ENCODE peak calls at places on chromosomes 11 and 22, in four cellular contexts. One of them, this sample, is unnamed.
A peak's percentile ranks its signal among the peaks of the same experiment; 100 is the strongest.

GRCh38 chr11:126495281-126495680 is 139.8 kb downstream of the ST3GAL4 start:
- DNase-seq in ovary: no peak
- DNase-seq in Peyer's patch: no peak
- DNase-seq in right lobe of liver: no peak
- DNase-seq in this sample: no peak

GRCh38 chr22:44703269-44703870 is 1.4 kb downstream of the PRR5 start:
- DNase-seq in Peyer's patch: no peak
- DNase-seq in right lobe of liver: no peak
- DNase-seq in ovary: no peak
- DNase-seq in this sample: no peak

GRCh38 chr11:82733444-82734119 is at the start of gene FAM181B:
- DNase-seq in right lobe of liver: peak; percentile 49
- DNase-seq in ovary: peak; percentile 68
- DNase-seq in Peyer's patch: peak; percentile 48
- DNase-seq in this sample: peak; percentile 45

GRCh38 chr11:57318178-57318577 is 6.6 kb downstream of the TNKS1BP1 start:
- DNase-seq in right lobe of liver: no peak
- DNase-seq in ovary: no peak
- DNase-seq in Peyer's patch: no peak
- DNase-seq in this sample: peak; percentile 50

GRCh38 chr11:68382358-68382998 is 70.1 kb downstream of the LRP5 start:
- DNase-seq in Peyer's patch: no peak
- DNase-seq in ovary: no peak
- DNase-seq in right lobe of liver: no peak
- DNase-seq in this sample: no peak

GRCh38 chr11:13884159-13884799 is 78.2 kb upstream of the SPON1 start:
- DNase-seq in ovary: no peak
- DNase-seq in Peyer's patch: no peak
- DNase-seq in right lobe of liver: no peak
- DNase-seq in this sample: no peak

GRCh38 chr11:130671801-130672700 is 223.6 kb downstream of the ADAMTS15 start:
- DNase-seq in ovary: peak; percentile 44
- DNase-seq in right lobe of liver: no peak
- DNase-seq in Peyer's patch: peak; percentile 52
- DNase-seq in this sample: peak; percentile 87

GRCh38 chr11:6175440-6175839 is 5.3 kb upstream of the OR52B2 start:
- DNase-seq in ovary: no peak
- DNase-seq in Peyer's patch: no peak
- DNase-seq in right lobe of liver: no peak
- DNase-seq in this sample: no peak

GRCh38 chr11:61598886-61599868 is 18.3 kb upstream of the SYT7 start:
- DNase-seq in Peyer's patch: no peak
- DNase-seq in ovary: peak; percentile 68
- DNase-seq in right lobe of liver: no peak
- DNase-seq in this sample: peak; percentile 73

GRCh38 chr22:27308513-27308912 is 493.0 kb downstream of the MN1 start:
- DNase-seq in ovary: no peak
- DNase-seq in right lobe of liver: no peak
- DNase-seq in Peyer's patch: no peak
- DNase-seq in this sample: no peak

GRCh38 chr22:38733329-38734202 is 22.2 kb downstream of the SUN2 start:
- DNase-seq in right lobe of liver: peak; percentile 89
- DNase-seq in ovary: peak; percentile 87
- DNase-seq in Peyer's patch: peak; percentile 85
- DNase-seq in this sample: peak; percentile 66

GRCh38 chr22:47600791-47601400 is 838.4 kb downstream of the TBC1D22A start:
- DNase-seq in right lobe of liver: no peak
- DNase-seq in Peyer's patch: no peak
- DNase-seq in ovary: no peak
- DNase-seq in this sample: no peak

GRCh38 chr11:130937051-130937450 is 20.8 kb upstream of the SNX19 start:
- DNase-seq in Peyer's patch: no peak
- DNase-seq in right lobe of liver: no peak
- DNase-seq in ovary: no peak
- DNase-seq in this sample: no peak

GRCh38 chr11:95593101-95593500 is 196.5 kb downstream of the FAM76B start:
- DNase-seq in ovary: peak; percentile 48
- DNase-seq in right lobe of liver: peak; percentile 50
- DNase-seq in Peyer's patch: no peak
- DNase-seq in this sample: no peak

GRCh38 chr22:38944653-38945052 is 12.8 kb upstream of the APOBEC3A start:
- DNase-seq in Peyer's patch: peak; percentile 28
- DNase-seq in right lobe of liver: no peak
- DNase-seq in ovary: peak; percentile 10
- DNase-seq in this sample: no peak

GRCh38 chr22:49951001-49951677 is 9.4 kb upstream of the PIM3 start:
- DNase-seq in ovary: no peak
- DNase-seq in Peyer's patch: peak; percentile 88
- DNase-seq in right lobe of liver: no peak
- DNase-seq in this sample: no peak

GRCh38 chr11:71774603-71775222 is 58.3 kb upstream of the DEFB108B start:
- DNase-seq in Peyer's patch: no peak
- DNase-seq in ovary: no peak
- DNase-seq in right lobe of liver: no peak
- DNase-seq in this sample: no peak

GRCh38 chr22:37054078-37054440 is 2.5 kb downstream of the KCTD17 start:
- DNase-seq in Peyer's patch: no peak
- DNase-seq in right lobe of liver: peak; percentile 52
- DNase-seq in ovary: no peak
- DNase-seq in this sample: no peak

GRCh38 chr11:125084761-125085231 is 21.7 kb downstream of the SLC37A2 start:
- DNase-seq in ovary: peak; percentile 19
- DNase-seq in Peyer's patch: no peak
- DNase-seq in right lobe of liver: no peak
- DNase-seq in this sample: no peak

GRCh38 chr22:49301398-49302149 is 526.1 kb downstream of the BRD1 start:
- DNase-seq in right lobe of liver: no peak
- DNase-seq in Peyer's patch: peak; percentile 30
- DNase-seq in ovary: no peak
- DNase-seq in this sample: peak; percentile 11

GRCh38 chr11:122170815-122171475 is 54.9 kb upstream of the BLID start:
- DNase-seq in ovary: no peak
- DNase-seq in right lobe of liver: no peak
- DNase-seq in Peyer's patch: no peak
- DNase-seq in this sample: no peak
- TF ChIP-seq POLR2A in ovary: no peak
- TF ChIP-seq POLR2A in right lobe of liver: no peak
- TF ChIP-seq POLR2A in Peyer's patch: no peak
- TF ChIP-seq POLR2A in this sample: no peak

DNA sequence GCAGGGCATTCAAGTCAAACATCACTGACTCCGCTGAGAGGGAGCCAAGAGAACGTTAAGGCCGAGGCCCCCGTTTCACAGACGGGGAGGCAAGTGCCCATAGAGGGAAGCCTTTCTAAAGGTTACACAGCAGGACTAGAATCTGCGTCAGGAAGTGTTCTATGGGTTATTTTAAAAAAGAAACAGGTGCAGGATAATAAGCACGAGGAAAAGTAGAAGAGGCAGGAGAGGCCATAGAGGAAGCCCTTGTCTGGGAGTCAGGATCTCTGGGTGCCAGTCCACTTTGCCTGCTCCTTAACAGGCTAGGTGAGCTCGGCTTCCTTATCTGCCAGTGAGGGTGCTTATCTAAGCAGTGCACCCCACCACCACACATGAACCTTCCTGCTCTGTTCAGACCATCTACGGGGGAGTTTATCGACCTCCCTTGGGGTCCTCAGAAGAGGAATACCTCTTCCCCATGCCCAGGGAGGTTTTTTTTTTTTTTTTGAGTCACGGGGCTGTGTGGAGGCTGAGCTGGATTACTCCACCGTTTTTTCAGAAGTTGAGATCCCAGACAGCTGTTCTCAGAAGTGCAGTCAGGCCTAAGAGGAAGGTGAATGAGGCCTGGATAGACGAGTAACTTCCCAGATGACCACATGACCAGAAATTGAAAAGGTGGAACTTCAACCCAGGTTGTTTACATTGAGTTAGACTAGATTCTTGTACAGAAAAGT is 1.2 kb upstream of the FCHSD2 start:
- DNase-seq in ovary: no peak
- DNase-seq in Peyer's patch: peak; percentile 58
- DNase-seq in right lobe of liver: no peak
- DNase-seq in this sample: no peak
- H3K4me1 ChIP-seq in ovary: no peaks in the 10 kb centered on the region
- H3K4me1 ChIP-seq in Peyer's patch: peaks cover 29% of the 10 kb centered on the region
- H3K4me1 ChIP-seq in right lobe of liver: peaks cover 2% of the 10 kb centered on the region
- H3K4me1 ChIP-seq in this sample: peaks cover 20% of the 10 kb centered on the region

GRCh38 chr11:66281776-66282467 is 3.9 kb downstream of the CNIH2 start:
- DNase-seq in ovary: no peak
- DNase-seq in Peyer's patch: no peak
- DNase-seq in right lobe of liver: peak; percentile 54
- DNase-seq in this sample: no peak

GRCh38 chr11:66284526-66285078 is 4.3 kb downstream of the YIF1A start:
- DNase-seq in right lobe of liver: peak; percentile 40
- DNase-seq in Peyer's patch: no peak
- DNase-seq in ovary: no peak
- DNase-seq in this sample: peak; percentile 21

GRCh38 chr11:66281001-66281400 is 3.0 kb downstream of the CNIH2 start:
- DNase-seq in ovary: no peak
- DNase-seq in Peyer's patch: no peak
- DNase-seq in right lobe of liver: no peak
- DNase-seq in this sample: no peak

GRCh38 chr11:66283461-66284105 is 5.4 kb downstream of the YIF1A start:
- DNase-seq in right lobe of liver: peak; percentile 54
- DNase-seq in Peyer's patch: no peak
- DNase-seq in ovary: peak; percentile 42
- DNase-seq in this sample: no peak

GRCh38 chr11:66282468-66283455 is 4.8 kb downstream of the CNIH2 start:
- DNase-seq in Peyer's patch: peak; percentile 100
- DNase-seq in ovary: peak; percentile 99
- DNase-seq in right lobe of liver: peak; percentile 100
- DNase-seq in this sample: peak; percentile 96
- TF ChIP-seq POLR2A in Peyer's patch: peak; percentile 15
- TF ChIP-seq POLR2A in ovary: no peak
- TF ChIP-seq POLR2A in right lobe of liver: no peak
- TF ChIP-seq POLR2A in this sample: no peak

DNA sequence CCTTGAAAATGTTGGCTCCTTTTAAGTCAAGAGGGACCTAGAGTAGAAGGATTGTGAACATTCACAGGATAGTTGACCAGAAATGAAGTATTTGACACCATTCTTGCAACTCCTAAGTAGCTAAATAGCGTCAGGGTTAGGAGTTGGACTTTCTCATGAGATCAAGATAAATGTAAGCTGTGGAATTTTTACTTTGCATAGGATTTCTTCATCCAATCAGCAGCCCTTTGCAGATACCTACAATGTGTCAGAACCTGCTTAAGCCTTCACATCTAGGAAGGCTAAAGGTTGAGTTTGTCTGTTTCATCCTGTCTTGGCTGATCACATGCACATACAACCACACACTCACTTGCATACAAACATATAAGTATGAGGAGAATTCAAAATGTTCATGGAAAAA is 32.3 kb downstream of the CD44 start:
- DNase-seq in ovary: no peak
- DNase-seq in Peyer's patch: no peak
- DNase-seq in right lobe of liver: no peak
- DNase-seq in this sample: no peak
- H3K4me1 ChIP-seq in ovary: peaks cover 5% of the 10 kb centered on the region
- H3K4me1 ChIP-seq in Peyer's patch: peaks cover 59% of the 10 kb centered on the region
- H3K4me1 ChIP-seq in right lobe of liver: no peaks in the 10 kb centered on the region
- H3K4me1 ChIP-seq in this sample: peaks cover 59% of the 10 kb centered on the region

GRCh38 chr11:44779736-44780520 is 53.2 kb downstream of the TSPAN18 start:
- DNase-seq in ovary: no peak
- DNase-seq in right lobe of liver: no peak
- DNase-seq in Peyer's patch: peak; percentile 9
- DNase-seq in this sample: no peak

GRCh38 chr11:44777537-44778199 is 50.9 kb downstream of the TSPAN18 start:
- DNase-seq in Peyer's patch: peak; percentile 27
- DNase-seq in right lobe of liver: no peak
- DNase-seq in ovary: no peak
- DNase-seq in this sample: no peak

GRCh38 chr11:44780940-44781631 is 54.3 kb downstream of the TSPAN18 start:
- DNase-seq in ovary: peak; percentile 72
- DNase-seq in right lobe of liver: no peak
- DNase-seq in Peyer's patch: peak; percentile 46
- DNase-seq in this sample: peak; percentile 83

GRCh38 chr11:44776840-44777536 is 50.2 kb downstream of the TSPAN18 start:
- DNase-seq in ovary: no peak
- DNase-seq in right lobe of liver: no peak
- DNase-seq in Peyer's patch: peak; percentile 24
- DNase-seq in this sample: no peak

DNA sequence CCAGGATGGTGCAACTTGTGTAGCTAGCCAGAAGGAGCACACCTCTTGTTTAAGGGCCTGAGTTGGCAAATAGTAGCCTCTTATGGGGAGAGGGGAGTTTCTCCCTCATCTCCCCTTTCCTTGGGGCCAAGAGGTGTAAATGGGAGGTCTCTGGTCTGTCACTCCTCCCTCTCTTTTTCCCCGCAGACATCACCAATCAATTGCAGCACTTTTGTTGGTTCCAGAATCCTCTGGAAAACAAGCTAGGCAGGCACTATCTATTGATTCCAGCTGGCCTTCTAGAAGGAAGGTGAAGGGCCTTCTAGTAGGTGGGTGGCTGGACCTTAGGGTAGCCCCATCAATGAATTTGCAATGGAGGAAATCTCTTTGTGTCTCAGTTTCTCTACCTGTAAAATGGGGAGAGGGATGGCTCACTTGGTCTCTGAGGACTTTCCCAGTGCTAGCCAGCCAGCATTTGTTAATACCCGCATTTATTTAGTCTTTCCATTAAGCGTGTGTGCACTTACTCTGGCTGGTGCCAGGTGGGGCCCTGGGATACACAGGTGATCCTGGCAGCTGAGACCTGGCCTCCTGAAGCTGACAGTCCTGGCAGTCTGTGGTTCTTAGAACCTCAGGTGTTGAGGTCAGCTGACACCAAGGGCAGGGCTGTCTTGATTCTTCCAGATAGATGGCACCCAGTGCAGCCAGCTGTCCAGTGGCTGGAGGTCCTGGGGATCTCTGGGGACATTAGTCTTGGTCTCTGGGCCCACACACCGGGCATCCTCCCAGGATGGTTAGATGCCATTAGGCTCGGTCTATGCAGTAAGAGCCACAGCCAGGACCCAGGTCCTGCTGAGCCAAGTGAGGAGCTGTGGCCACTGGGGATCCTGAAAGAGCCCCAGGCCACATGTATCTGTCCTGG is 51.7 kb downstream of the TSPAN18 start:
- DNase-seq in right lobe of liver: no peak
- DNase-seq in ovary: no peak
- DNase-seq in Peyer's patch: peak; percentile 27
- DNase-seq in this sample: no peak
- TF ChIP-seq POLR2A in right lobe of liver: no peak
- TF ChIP-seq POLR2A in ovary: no peak
- TF ChIP-seq POLR2A in Peyer's patch: no peak
- TF ChIP-seq POLR2A in this sample: no peak

GRCh38 chr11:34311126-34311525 is 46.7 kb downstream of the ABTB2 start:
- DNase-seq in ovary: no peak
- DNase-seq in right lobe of liver: no peak
- DNase-seq in Peyer's patch: no peak
- DNase-seq in this sample: peak; percentile 44
- H3K4me1 ChIP-seq in ovary: no peaks in the 10 kb centered on the region
- H3K4me1 ChIP-seq in right lobe of liver: no peaks in the 10 kb centered on the region
- H3K4me1 ChIP-seq in Peyer's patch: no peaks in the 10 kb centered on the region
- H3K4me1 ChIP-seq in this sample: peaks cover 25% of the 10 kb centered on the region

DNA sequence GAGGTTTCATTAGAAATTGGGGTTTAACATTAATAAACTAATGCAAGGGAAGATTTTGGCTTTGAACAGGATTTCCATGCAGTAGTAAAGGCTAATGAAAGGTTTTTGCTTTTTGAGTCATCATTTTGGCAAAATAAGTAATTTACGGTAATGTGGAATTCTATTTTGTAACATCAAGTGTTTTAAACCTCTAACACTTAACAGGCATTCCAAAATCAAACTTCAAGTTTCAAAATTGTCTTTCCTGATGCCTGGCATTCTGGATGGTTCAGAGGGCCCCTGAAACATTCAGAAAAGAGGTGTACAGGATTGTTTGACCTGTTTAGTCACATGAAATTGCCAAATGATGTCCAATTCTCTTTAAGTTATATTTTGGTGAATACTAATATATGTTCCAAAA is 90.4 kb upstream of the GNAZ start:
- DNase-seq in ovary: no peak
- DNase-seq in Peyer's patch: no peak
- DNase-seq in right lobe of liver: no peak
- DNase-seq in this sample: no peak
- TF ChIP-seq POLR2A in ovary: no peak
- TF ChIP-seq POLR2A in Peyer's patch: no peak
- TF ChIP-seq POLR2A in right lobe of liver: no peak
- TF ChIP-seq POLR2A in this sample: no peak

This sample was measured in heart left ventricle.